ENCODE peak calls at places on chromosomes 7 and 10, in four cellular contexts. L, P, W and U are unnamed samples.
A peak's percentile ranks its signal among the peaks of the same experiment; 100 is the strongest.

GRCh38 chr7:141563956-141564623 is 12.9 kb downstream of the AGK start:
- DNase-seq in W (no peak), L (peak; percentile 5), P (no peak), U (no peak)

GRCh38 chr10:52228556-52228955 is 85.5 kb upstream of the DKK1 start:
- DNase-seq in P (no peak), W (no peak), L (no peak), U (no peak)

GRCh38 chr7:106072715-106073091 is 39.4 kb downstream of the SYPL1 start:
- DNase-seq in L (no peak), W (no peak), P (no peak), U (no peak)

GRCh38 chr7:100093498-100093897 is 4.7 kb downstream of the COPS6 start:
- DNase-seq in W (no peak), P (no peak), L (no peak), U (no peak)

GRCh38 chr10:34360984-34361383 is 454.1 kb downstream of the PARD3 start:
- DNase-seq in P (no peak), L (no peak), W (no peak), U (no peak)

GRCh38 chr7:3434611-3435010 is 133.6 kb downstream of the SDK1 start:
- DNase-seq in P (no peak), W (no peak), L (no peak), U (no peak)

GRCh38 chr7:106775552-106775936 is 89.5 kb upstream of the PIK3CG start:
- DNase-seq in L (no peak), P (peak; percentile 75), W (no peak), U (no peak)

GRCh38 chr10:44756235-44756634 is 154.9 kb upstream of the TMEM72 start:
- DNase-seq in W (no peak), L (no peak), P (peak; percentile 63), U (no peak)

GRCh38 chr7:391411-391951 is 101.5 kb downstream of the FOXL3 start:
- DNase-seq in W (peak; percentile 61), P (no peak), L (no peak), U (no peak)

GRCh38 chr7:158109364-158110033 is 478.1 kb downstream of the PTPRN2 start:
- DNase-seq in L (peak; percentile 1), P (no peak), W (no peak), U (no peak)

GRCh38 chr7:110620336-110620735 is 470.6 kb upstream of the LRRN3 start:
- DNase-seq in P (no peak), W (no peak), L (no peak), U (no peak)

GRCh38 chr7:139918488-139918887 is 89.4 kb downstream of the TBXAS1 start:
- DNase-seq in P (peak; percentile 54), W (no peak), L (no peak), U (no peak)

GRCh38 chr10:120262857-120263547 is 194.0 kb upstream of the PLPP4 start:
- DNase-seq in L (no peak), P (no peak), W (no peak), U (no peak)

GRCh38 chr7:120725376-120726039 is 132.4 kb downstream of the TSPAN12 start:
- DNase-seq in W (no peak), L (peak; percentile 37), P (peak; percentile 69), U (no peak)

GRCh38 chr7:107147464-107148214 is 21.2 kb upstream of the HBP1 start:
- DNase-seq in L (peak; percentile 63), P (peak; percentile 57), W (no peak), U (no peak)

GRCh38 chr7:30169585-30169978 is 34.8 kb downstream of the MTURN start:
- DNase-seq in P (no peak), L (no peak), W (no peak), U (no peak)

GRCh38 chr10:104127411-104127810 is 5.4 kb downstream of the SFR1 start:
- DNase-seq in W (no peak), L (peak; percentile 34), P (no peak), U (no peak)

GRCh38 chr10:127424594-127425264 is 124.4 kb upstream of the NPS start:
- DNase-seq in P (peak; percentile 68), W (no peak), L (no peak), U (no peak)

GRCh38 chr10:69618746-69619145 is 11.3 kb upstream of the FAM241B start:
- DNase-seq in L (no peak), P (no peak), W (no peak), U (peak; percentile 12)

GRCh38 chr7:91126762-91127161 is 137.5 kb upstream of the FZD1 start:
- DNase-seq in P (no peak), W (no peak), L (no peak), U (no peak)

GRCh38 chr7:127391591-127392181 is 822 bp downstream of the ZNF800 start:
- DNase-seq in L (peak; percentile 69), P (peak; percentile 26), W (peak; percentile 63), U (no peak)

GRCh38 chr7:83517026-83517700 is 131.8 kb downstream of the SEMA3E start:
- DNase-seq in L (no peak), P (no peak), W (no peak), U (no peak)

GRCh38 chr7:104039363-104039762 is 49.9 kb upstream of the RELN start:
- DNase-seq in P (no peak), W (no peak), L (no peak), U (no peak)

GRCh38 chr7:73560035-73560835 is 2.7 kb upstream of the BCL7B start:
- DNase-seq in P (peak; percentile 87), L (no peak), W (no peak), U (no peak)

GRCh38 chr7:82823073-82823472 is 339.6 kb downstream of the PCLO start:
- DNase-seq in L (no peak), W (no peak), P (no peak), U (no peak)

GRCh38 chr10:73650537-73651331 is 5.1 kb downstream of the SYNPO2L start:
- DNase-seq in P (peak; percentile 69), L (no peak), W (no peak), U (no peak)

GRCh38 chr7:107396990-107397389 is 72.9 kb upstream of the GPR22 start:
- DNase-seq in P (no peak), L (no peak), W (no peak), U (no peak)

GRCh38 chr7:519974-520458 is 370 bp upstream of the PDGFA start:
- DNase-seq in W (no peak), L (no peak), P (peak; percentile 45), U (peak; percentile 93)

GRCh38 chr7:6453737-6454136 is 6.0 kb upstream of the DAGLB start:
- DNase-seq in L (no peak), P (peak; percentile 52), W (no peak), U (no peak)

GRCh38 chr10:7121154-7121797 is 289.6 kb downstream of the SFMBT2 start:
- DNase-seq in P (peak; percentile 51), L (peak; percentile 78), W (no peak), U (peak; percentile 50)

GRCh38 chr10:100886946-100887345 is 25.8 kb upstream of the SLF2 start:
- DNase-seq in L (no peak), P (peak; percentile 74), W (peak; percentile 15), U (no peak)

DNA sequence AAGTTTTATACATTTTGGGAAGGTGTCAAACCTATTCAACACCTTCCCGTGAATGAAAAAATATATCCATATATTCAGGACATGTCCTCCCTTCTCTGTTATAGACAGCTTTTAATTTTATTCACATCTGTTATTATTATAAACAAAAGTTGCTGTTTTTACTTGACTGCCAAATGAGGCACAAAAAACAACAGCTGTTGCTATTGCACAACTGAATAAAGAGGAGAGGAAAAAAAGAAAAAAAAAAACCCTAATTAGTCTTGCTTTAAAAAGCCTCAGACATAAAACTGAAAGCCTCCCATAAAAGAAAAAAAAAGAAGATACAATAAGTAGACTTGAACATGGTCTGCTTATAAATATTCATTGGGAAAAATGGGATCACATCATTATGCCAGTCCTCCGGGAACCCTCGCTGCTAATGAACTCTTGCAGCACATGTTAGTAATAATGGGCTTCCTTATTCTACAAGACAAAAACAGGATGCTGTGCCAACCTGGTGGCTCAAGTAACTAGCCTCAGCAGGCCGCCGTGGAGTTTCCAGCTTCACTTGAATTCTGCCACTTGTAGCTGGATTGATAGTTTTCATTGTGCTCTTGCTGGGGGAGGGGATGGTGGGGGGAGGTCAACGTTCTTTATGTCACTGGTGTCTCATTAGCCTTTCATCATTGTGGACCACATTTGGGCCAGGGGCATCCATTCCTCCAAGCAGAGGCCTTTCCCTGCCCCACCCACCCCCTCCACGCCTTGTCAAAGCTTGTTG is 153.6 kb downstream of the BMPER start:
- DNase-seq in L (no peak), P (peak; percentile 66), W (no peak), U (no peak)
- H3K36me3 ChIP-seq in L (no peaks in the 10 kb centered on the region), P (no peaks in the 10 kb centered on the region), W (no peaks in the 10 kb centered on the region), U (peaks cover 4% of the 10 kb centered on the region)

GRCh38 chr7:44629825-44630580 is 23.6 kb downstream of the OGDH start:
- DNase-seq in L (peak; percentile 69), P (no peak), W (no peak), U (no peak)
- H3K36me3 ChIP-seq in L (peaks cover 53% of the 10 kb centered on the region), P (peaks cover 12% of the 10 kb centered on the region), W (peaks cover 23% of the 10 kb centered on the region), U (no peaks in the 10 kb centered on the region)

GRCh38 chr10:17709492-17709891 is 42.5 kb upstream of the TMEM236 start:
- DNase-seq in L (no peak), W (no peak), P (no peak), U (no peak)

GRCh38 chr10:17713133-17713532 is 38.9 kb upstream of the TMEM236 start:
- DNase-seq in L (no peak), W (no peak), P (no peak), U (no peak)

GRCh38 chr10:17710181-17710580 is 41.8 kb upstream of the TMEM236 start:
- DNase-seq in P (no peak), L (no peak), W (no peak), U (peak; percentile 35)

GRCh38 chr10:17712053-17712452 is 39.9 kb upstream of the TMEM236 start:
- DNase-seq in W (no peak), L (no peak), P (no peak), U (no peak)

DNA sequence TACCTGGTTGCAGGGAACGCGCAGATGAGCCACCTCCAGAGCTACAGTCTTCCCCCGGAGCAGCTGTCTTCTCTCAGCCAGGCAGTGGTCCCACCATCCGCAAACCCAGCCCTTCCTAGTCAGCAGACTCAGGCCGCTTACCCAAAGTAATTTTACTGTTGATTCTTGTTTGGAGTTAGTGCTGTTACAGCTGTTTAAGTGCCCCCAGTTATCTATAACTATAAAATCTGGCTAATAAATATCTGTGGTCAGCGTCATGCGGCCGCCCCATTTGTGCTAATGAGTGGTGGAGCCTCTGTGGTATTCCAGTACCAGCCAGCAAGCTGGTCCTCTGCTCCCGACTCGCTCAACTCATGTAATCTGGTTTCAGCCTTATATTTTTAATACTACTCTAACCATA is 43.2 kb upstream of the TMEM236 start:
- DNase-seq in P (no peak), L (no peak), W (no peak), U (no peak)
- H3K36me3 ChIP-seq in P (peaks cover 9% of the 10 kb centered on the region), L (peaks cover 30% of the 10 kb centered on the region), W (peaks cover 75% of the 10 kb centered on the region), U (peaks cover 12% of the 10 kb centered on the region)

DNA sequence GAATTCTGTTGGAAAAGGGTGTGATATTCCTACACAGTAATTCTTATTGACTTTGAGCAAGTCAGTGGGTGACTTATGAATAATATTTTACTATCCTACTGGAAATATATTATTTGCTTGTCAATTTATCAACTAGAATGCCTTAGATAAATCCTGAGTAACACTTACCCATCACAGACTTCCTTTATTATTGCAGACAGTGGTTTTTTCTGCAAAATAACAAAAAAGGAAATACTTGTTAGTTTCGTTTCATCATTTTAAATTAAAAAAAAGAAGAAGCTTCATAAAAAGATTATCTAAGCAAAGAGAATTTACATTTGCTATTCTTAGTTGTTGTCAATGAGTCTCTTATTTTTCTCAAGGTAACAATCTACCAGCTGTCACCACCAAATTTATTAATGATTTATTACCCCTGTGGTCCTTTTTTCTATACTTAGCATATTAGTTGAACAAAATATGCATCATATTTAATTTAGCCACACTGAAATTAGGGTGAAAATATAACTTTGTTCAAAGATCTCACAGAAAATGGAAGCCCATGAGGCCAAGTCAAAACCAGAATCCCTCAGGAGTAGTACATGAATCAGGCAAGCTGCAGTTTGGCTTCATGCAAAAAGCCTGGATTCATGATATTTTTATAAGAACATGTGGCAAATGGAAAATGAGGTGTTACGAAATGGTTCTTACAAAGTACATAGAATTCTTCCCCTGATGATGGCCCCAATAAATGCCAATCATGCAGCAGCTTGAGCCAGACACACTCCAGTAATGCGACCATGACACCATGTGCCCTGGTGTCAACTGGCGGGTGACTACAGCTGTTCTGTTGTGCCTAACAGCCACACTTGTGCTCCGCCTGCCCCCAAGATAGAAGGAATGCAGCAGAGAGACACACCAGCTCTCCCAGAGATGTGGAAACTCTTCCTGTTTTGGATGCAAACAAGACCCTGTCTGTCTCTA is 132.6 kb downstream of the ELMO1 start:
- DNase-seq in W (no peak), P (peak; percentile 52), L (no peak), U (peak; percentile 43)
- H3K36me3 ChIP-seq in W (no peaks in the 10 kb centered on the region), P (no peaks in the 10 kb centered on the region), L (peaks cover 92% of the 10 kb centered on the region), U (no peaks in the 10 kb centered on the region)